ENCODE peak calls at places on chromosomes 11 and 22, in six cellular contexts. One of them, this sample, is unnamed.

GRCh38 chr11:70024773-70025045 is 53.4 kb upstream of the ANO1 start:
- DNase-seq in neuronal stem cell: no peak
- DNase-seq in IMR-90: no peak
- DNase-seq in H1: no peak
- DNase-seq in trophoblast cell: no peak
- DNase-seq in mesendoderm: no peak
- DNase-seq in this sample: no peak

GRCh38 chr11:1153951-1154487 is 3.7 kb upstream of the MUC5AC start:
- DNase-seq in neuronal stem cell: no peak
- DNase-seq in IMR-90: peak; percentile 97
- DNase-seq in mesendoderm: peak; percentile 10
- DNase-seq in trophoblast cell: peak; percentile 91
- DNase-seq in H1: no peak
- DNase-seq in this sample: peak; percentile 89

GRCh38 chr11:44592125-44592643 is 26.7 kb downstream of the CD82 start:
- DNase-seq in trophoblast cell: peak; percentile 40
- DNase-seq in neuronal stem cell: no peak
- DNase-seq in mesendoderm: no peak
- DNase-seq in IMR-90: peak; percentile 65
- DNase-seq in H1: no peak
- DNase-seq in this sample: peak; percentile 94

GRCh38 chr22:37240941-37241320 is 3.1 kb downstream of the RAC2 start:
- DNase-seq in neuronal stem cell: no peak
- DNase-seq in IMR-90: no peak
- DNase-seq in H1: no peak
- DNase-seq in mesendoderm: no peak
- DNase-seq in trophoblast cell: no peak
- DNase-seq in this sample: no peak

GRCh38 chr11:65291613-65292012 is 23.1 kb upstream of the CDC42EP2 start:
- DNase-seq in neuronal stem cell: no peak
- DNase-seq in IMR-90: peak; percentile 80
- DNase-seq in H1: no peak
- DNase-seq in trophoblast cell: peak; percentile 52
- DNase-seq in mesendoderm: peak; percentile 30
- DNase-seq in this sample: peak; percentile 83

GRCh38 chr22:23204541-23205157 is 24.3 kb downstream of the BCR start:
- DNase-seq in trophoblast cell: no peak
- DNase-seq in IMR-90: no peak
- DNase-seq in H1: no peak
- DNase-seq in neuronal stem cell: no peak
- DNase-seq in mesendoderm: no peak
- DNase-seq in this sample: no peak

GRCh38 chr11:74004694-74005615 is 3.9 kb downstream of the UCP3 start:
- DNase-seq in H1: no peak
- DNase-seq in trophoblast cell: no peak
- DNase-seq in neuronal stem cell: no peak
- DNase-seq in mesendoderm: no peak
- DNase-seq in IMR-90: no peak
- DNase-seq in this sample: no peak

GRCh38 chr11:65204646-65205601 is 23.2 kb downstream of the CAPN1 start:
- DNase-seq in trophoblast cell: peak; percentile 43
- DNase-seq in H1: peak; percentile 95
- DNase-seq in mesendoderm: peak; percentile 92
- DNase-seq in IMR-90: peak; percentile 13
- DNase-seq in neuronal stem cell: peak; percentile 73
- DNase-seq in this sample: peak; percentile 35

GRCh38 chr11:78961938-78962701 is 387.5 kb upstream of the NARS2 start:
- DNase-seq in trophoblast cell: no peak
- DNase-seq in IMR-90: peak; percentile 48
- DNase-seq in H1: peak; percentile 71
- DNase-seq in mesendoderm: peak; percentile 91
- DNase-seq in neuronal stem cell: peak; percentile 85
- DNase-seq in this sample: peak; percentile 37

GRCh38 chr22:31082606-31083376 is 1.7 kb downstream of the SMTN start:
- DNase-seq in IMR-90: peak; percentile 64
- DNase-seq in mesendoderm: peak; percentile 79
- DNase-seq in trophoblast cell: peak; percentile 67
- DNase-seq in neuronal stem cell: no peak
- DNase-seq in H1: peak; percentile 79
- DNase-seq in this sample: peak; percentile 73

GRCh38 chr22:44870021-44870420 is 117.6 kb downstream of the ARHGAP8 start:
- DNase-seq in IMR-90: peak; percentile 49
- DNase-seq in H1: no peak
- DNase-seq in mesendoderm: peak; percentile 87
- DNase-seq in neuronal stem cell: peak; percentile 11
- DNase-seq in trophoblast cell: no peak
- DNase-seq in this sample: no peak

GRCh38 chr11:130585545-130585944 is 137.1 kb downstream of the ADAMTS15 start:
- DNase-seq in IMR-90: no peak
- DNase-seq in neuronal stem cell: no peak
- DNase-seq in trophoblast cell: peak; percentile 12
- DNase-seq in mesendoderm: peak; percentile 28
- DNase-seq in H1: no peak
- DNase-seq in this sample: no peak

GRCh38 chr11:130588471-130588870 is 140.0 kb downstream of the ADAMTS15 start:
- DNase-seq in neuronal stem cell: no peak
- DNase-seq in mesendoderm: no peak
- DNase-seq in H1: no peak
- DNase-seq in trophoblast cell: no peak
- DNase-seq in IMR-90: no peak
- DNase-seq in this sample: no peak

GRCh38 chr11:130583866-130584265 is 135.4 kb downstream of the ADAMTS15 start:
- DNase-seq in trophoblast cell: no peak
- DNase-seq in H1: no peak
- DNase-seq in neuronal stem cell: no peak
- DNase-seq in IMR-90: no peak
- DNase-seq in mesendoderm: no peak
- DNase-seq in this sample: no peak

GRCh38 chr11:130592056-130592455 is 143.6 kb downstream of the ADAMTS15 start:
- DNase-seq in trophoblast cell: peak; percentile 19
- DNase-seq in H1: no peak
- DNase-seq in IMR-90: peak; percentile 57
- DNase-seq in mesendoderm: no peak
- DNase-seq in neuronal stem cell: no peak
- DNase-seq in this sample: peak; percentile 21

GRCh38 chr11:130587658-130588057 is 139.2 kb downstream of the ADAMTS15 start:
- DNase-seq in H1: no peak
- DNase-seq in trophoblast cell: no peak
- DNase-seq in mesendoderm: no peak
- DNase-seq in neuronal stem cell: no peak
- DNase-seq in IMR-90: no peak
- DNase-seq in this sample: no peak
- H2AK5ac ChIP-seq in H1: no peak overlapping the region
- H2AK5ac ChIP-seq in trophoblast cell: no peak overlapping the region
- H2AK5ac ChIP-seq in mesendoderm: no peak overlapping the region
- H2AK5ac ChIP-seq in neuronal stem cell: no peak overlapping the region
- H2AK5ac ChIP-seq in IMR-90: no peak overlapping the region
- H2AK5ac ChIP-seq in this sample: no peak overlapping the region

DNA sequence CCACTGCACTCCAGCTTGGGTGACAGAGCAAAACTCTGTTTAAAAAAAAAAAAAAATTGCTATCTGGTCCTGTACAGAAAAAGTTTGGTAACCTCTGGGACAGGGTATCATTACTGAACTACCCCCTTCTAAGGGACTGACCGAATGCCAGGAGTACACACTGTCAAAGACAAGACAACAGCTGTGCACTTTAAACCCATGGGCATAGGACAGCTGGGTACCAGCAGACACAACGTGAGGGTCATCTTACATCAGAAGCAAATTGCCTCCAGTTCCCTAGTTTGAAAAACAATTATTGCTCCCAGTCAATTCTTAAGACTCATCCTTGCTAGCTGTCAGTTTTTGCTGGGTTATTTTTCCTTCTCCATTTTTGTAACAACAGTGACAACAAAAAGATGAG is 17.8 kb downstream of the CD59 start:
- DNase-seq in neuronal stem cell: no peak
- DNase-seq in H1: no peak
- DNase-seq in mesendoderm: no peak
- DNase-seq in IMR-90: no peak
- DNase-seq in trophoblast cell: peak; percentile 54
- DNase-seq in this sample: no peak
- H3K36me3 ChIP-seq in neuronal stem cell: peaks cover 11% of the 10 kb centered on the region
- H3K36me3 ChIP-seq in H1: peaks cover 20% of the 10 kb centered on the region
- H3K36me3 ChIP-seq in mesendoderm: no peaks in the 10 kb centered on the region
- H3K36me3 ChIP-seq in IMR-90: peaks cover 57% of the 10 kb centered on the region
- H3K36me3 ChIP-seq in trophoblast cell: peaks cover 21% of the 10 kb centered on the region
- H3K36me3 ChIP-seq in this sample: peaks cover 26% of the 10 kb centered on the region

DNA sequence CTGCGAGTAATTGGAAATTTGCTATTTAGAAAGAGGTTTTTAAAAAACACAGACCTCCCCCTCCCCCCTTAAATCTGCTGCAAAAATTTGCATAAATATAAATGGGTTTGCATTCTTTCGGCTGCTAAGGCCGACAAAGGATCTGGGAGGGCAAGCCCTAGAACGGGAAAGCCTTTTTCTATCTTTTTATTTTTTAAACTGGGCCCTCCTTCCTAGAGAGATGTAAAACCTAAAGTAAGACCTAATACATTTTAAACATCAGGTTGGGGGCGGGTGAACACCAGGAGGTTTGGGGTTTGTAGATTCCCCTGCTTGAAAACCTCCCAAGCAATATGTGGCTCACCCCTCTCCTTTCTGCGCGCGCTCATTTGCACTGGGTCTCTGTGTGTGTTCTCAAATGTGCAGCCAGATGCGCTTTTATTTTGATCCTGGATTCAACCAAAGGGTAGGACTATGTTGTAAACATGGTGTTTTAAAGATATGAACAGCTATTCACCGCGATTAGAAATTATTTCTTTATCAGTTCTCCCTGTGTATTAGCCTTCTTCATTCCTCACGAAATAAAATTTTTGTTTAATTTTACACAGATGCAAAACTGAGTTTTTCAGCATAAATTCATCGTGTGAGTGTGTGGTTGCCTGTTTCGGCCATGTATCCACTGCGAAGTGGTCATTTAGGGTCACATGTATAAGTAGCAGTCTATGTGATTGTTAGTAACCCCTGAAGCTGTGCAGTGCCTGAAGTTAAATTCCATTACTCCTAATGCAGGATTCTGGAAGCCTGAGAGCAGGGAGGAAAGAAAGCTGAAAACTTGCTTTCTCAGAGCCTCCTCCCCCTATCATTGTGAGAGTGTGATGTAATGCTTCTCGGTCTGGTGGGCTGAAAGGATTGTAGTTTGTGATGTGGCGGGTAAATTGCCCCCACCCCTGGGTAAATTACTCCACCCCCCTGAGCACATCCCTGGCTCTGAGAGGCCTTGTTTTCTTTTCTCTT is 988 bp downstream of the TNRC6B start:
- DNase-seq in IMR-90: peak; percentile 57
- DNase-seq in H1: no peak
- DNase-seq in trophoblast cell: peak; percentile 17
- DNase-seq in neuronal stem cell: peak; percentile 62
- DNase-seq in mesendoderm: peak; percentile 94
- DNase-seq in this sample: peak; percentile 81
- H2AK5ac ChIP-seq in IMR-90: peak overlapping the region; percentile 45
- H2AK5ac ChIP-seq in H1: peak overlapping the region; percentile 87
- H2AK5ac ChIP-seq in trophoblast cell: no peak overlapping the region
- H2AK5ac ChIP-seq in neuronal stem cell: no peak overlapping the region
- H2AK5ac ChIP-seq in mesendoderm: peak overlapping the region; percentile 60
- H2AK5ac ChIP-seq in this sample: no peak overlapping the region

DNA sequence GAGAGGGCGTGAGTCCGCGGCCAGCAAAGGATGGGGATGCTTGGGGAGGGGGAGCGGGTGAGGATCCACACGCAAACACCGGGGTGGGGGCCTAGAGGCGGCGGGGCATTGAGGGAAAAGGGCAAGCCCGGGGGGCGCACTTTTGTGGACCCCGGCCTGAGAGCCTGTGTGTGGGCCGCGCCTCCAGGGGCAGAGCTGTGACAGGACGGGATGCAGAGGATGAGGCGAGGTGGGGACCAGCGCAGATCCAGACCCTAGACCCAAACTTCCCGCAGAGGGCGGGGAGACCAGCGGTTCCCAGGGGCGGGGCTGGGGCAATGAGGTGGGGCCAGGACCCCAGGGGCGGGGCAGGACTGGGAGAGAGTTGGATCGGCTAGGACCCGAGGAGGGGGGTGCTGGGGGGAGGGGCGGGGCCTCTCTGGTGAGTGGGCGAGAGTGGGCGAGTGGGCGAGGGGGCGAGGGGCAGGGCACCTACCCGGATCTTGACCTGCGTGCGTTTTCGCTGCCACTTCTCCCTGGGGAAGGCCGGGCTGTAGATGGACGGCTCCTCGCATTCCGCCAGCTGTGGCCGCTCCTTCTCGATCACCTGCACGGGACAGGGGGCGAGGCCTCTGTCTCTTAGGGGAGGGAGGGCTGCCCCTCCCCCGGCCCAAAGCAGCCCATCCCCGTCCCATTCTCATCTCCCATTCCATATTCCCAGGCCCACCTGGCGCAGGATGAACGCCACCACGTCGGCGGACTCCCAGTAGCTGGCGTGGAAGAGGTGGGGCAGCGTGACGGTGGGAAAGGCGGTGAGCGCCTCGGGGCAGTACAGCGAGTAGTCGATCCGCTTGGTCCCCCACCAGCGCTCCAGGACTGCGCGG is 10.6 kb downstream of the PITPNM1 start:
- DNase-seq in IMR-90: no peak
- DNase-seq in H1: no peak
- DNase-seq in neuronal stem cell: no peak
- DNase-seq in trophoblast cell: no peak
- DNase-seq in mesendoderm: no peak
- DNase-seq in this sample: no peak
- H3K36me3 ChIP-seq in IMR-90: peaks cover 56% of the 10 kb centered on the region
- H3K36me3 ChIP-seq in H1: peaks cover 8% of the 10 kb centered on the region
- H3K36me3 ChIP-seq in neuronal stem cell: peaks cover 65% of the 10 kb centered on the region
- H3K36me3 ChIP-seq in trophoblast cell: peaks cover 95% of the 10 kb centered on the region
- H3K36me3 ChIP-seq in mesendoderm: peaks cover 6% of the 10 kb centered on the region
- H3K36me3 ChIP-seq in this sample: peaks cover 97% of the 10 kb centered on the region

GRCh38 chr11:35802221-35802620 is 139.6 kb downstream of the TRIM44 start:
- DNase-seq in trophoblast cell: no peak
- DNase-seq in mesendoderm: no peak
- DNase-seq in neuronal stem cell: no peak
- DNase-seq in H1: no peak
- DNase-seq in IMR-90: no peak
- DNase-seq in this sample: no peak
- H2AK5ac ChIP-seq in trophoblast cell: no peak overlapping the region
- H2AK5ac ChIP-seq in mesendoderm: no peak overlapping the region
- H2AK5ac ChIP-seq in neuronal stem cell: no peak overlapping the region
- H2AK5ac ChIP-seq in H1: no peak overlapping the region
- H2AK5ac ChIP-seq in IMR-90: no peak overlapping the region
- H2AK5ac ChIP-seq in this sample: no peak overlapping the region